ENCODE peak calls at places on chromosomes 2 and 18, in four cellular contexts. One of them, this sample, is unnamed.

GRCh38 chr2:232942831-232943230 is 70.2 kb downstream of the NGEF start:
- DNase-seq in H9: no peak
- DNase-seq in AG09309: peak; percentile 20
- DNase-seq in left ventricle myocardium inferior: no peak
- DNase-seq in this sample: no peak

GRCh38 chr18:56068030-56068671 is 480.2 kb upstream of the TCF4 start:
- DNase-seq in H9: no peak
- DNase-seq in AG09309: peak; percentile 72
- DNase-seq in left ventricle myocardium inferior: no peak
- DNase-seq in this sample: no peak

GRCh38 chr18:48923746-48924580 is 26.8 kb downstream of the SMAD7 start:
- DNase-seq in H9: no peak
- DNase-seq in AG09309: no peak
- DNase-seq in left ventricle myocardium inferior: no peak
- DNase-seq in this sample: no peak

GRCh38 chr2:128341621-128342020 is 23.0 kb upstream of the HS6ST1 start:
- DNase-seq in H9: no peak
- DNase-seq in AG09309: no peak
- DNase-seq in left ventricle myocardium inferior: no peak
- DNase-seq in this sample: no peak

GRCh38 chr2:64975232-64975791 is 13.9 kb upstream of the SLC1A4 start:
- DNase-seq in H9: no peak
- DNase-seq in AG09309: no peak
- DNase-seq in left ventricle myocardium inferior: peak; percentile 74
- DNase-seq in this sample: no peak

GRCh38 chr18:45527891-45528290 is 87.4 kb upstream of the SLC14A2 start:
- DNase-seq in H9: no peak
- DNase-seq in AG09309: no peak
- DNase-seq in left ventricle myocardium inferior: no peak
- DNase-seq in this sample: no peak

GRCh38 chr2:17309741-17310339 is 208.4 kb downstream of the RAD51AP2 start:
- DNase-seq in H9: peak; percentile 77
- DNase-seq in AG09309: no peak
- DNase-seq in left ventricle myocardium inferior: no peak
- DNase-seq in this sample: no peak

GRCh38 chr2:2291500-2292260 is 39.4 kb downstream of the MYT1L start:
- DNase-seq in H9: peak; percentile 82
- DNase-seq in AG09309: no peak
- DNase-seq in left ventricle myocardium inferior: peak; percentile 25
- DNase-seq in this sample: no peak

GRCh38 chr2:79512442-79513401 is at the start of gene CTNNA2:
- DNase-seq in H9: peak; percentile 94
- DNase-seq in AG09309: no peak
- DNase-seq in left ventricle myocardium inferior: no peak
- DNase-seq in this sample: peak; percentile 89

GRCh38 chr2:37080231-37080630 is 3.9 kb downstream of the HEATR5B start:
- DNase-seq in H9: no peak
- DNase-seq in AG09309: no peak
- DNase-seq in left ventricle myocardium inferior: no peak
- DNase-seq in this sample: no peak

GRCh38 chr2:107069890-107070289 is 183.9 kb upstream of the ST6GAL2 start:
- DNase-seq in H9: no peak
- DNase-seq in AG09309: no peak
- DNase-seq in left ventricle myocardium inferior: no peak
- DNase-seq in this sample: no peak

GRCh38 chr18:11137400-11137799 is 12.0 kb downstream of the PIEZO2 start:
- DNase-seq in H9: no peak
- DNase-seq in AG09309: no peak
- DNase-seq in left ventricle myocardium inferior: no peak
- DNase-seq in this sample: no peak

GRCh38 chr2:111966241-111966640 is 67.8 kb downstream of the MERTK start:
- DNase-seq in H9: no peak
- DNase-seq in AG09309: no peak
- DNase-seq in left ventricle myocardium inferior: no peak
- DNase-seq in this sample: no peak

GRCh38 chr2:138267161-138267901 is 234.2 kb upstream of the SPOPL start:
- DNase-seq in H9: no peak
- DNase-seq in AG09309: peak; percentile 44
- DNase-seq in left ventricle myocardium inferior: no peak
- DNase-seq in this sample: no peak

GRCh38 chr2:226411727-226412360 is 387.8 kb downstream of the IRS1 start:
- DNase-seq in H9: no peak
- DNase-seq in AG09309: no peak
- DNase-seq in left ventricle myocardium inferior: no peak
- DNase-seq in this sample: no peak

GRCh38 chr2:226760412-226761194 is 39.0 kb downstream of the IRS1 start:
- DNase-seq in H9: no peak
- DNase-seq in AG09309: peak; percentile 68
- DNase-seq in left ventricle myocardium inferior: no peak
- DNase-seq in this sample: no peak

GRCh38 chr2:217551229-217551909 is 451.4 kb downstream of the TNS1 start:
- DNase-seq in H9: peak; percentile 51
- DNase-seq in AG09309: no peak
- DNase-seq in left ventricle myocardium inferior: no peak
- DNase-seq in this sample: peak; percentile 36

GRCh38 chr2:47660167-47660566 is 122.8 kb upstream of the MSH6 start:
- DNase-seq in H9: no peak
- DNase-seq in AG09309: no peak
- DNase-seq in left ventricle myocardium inferior: no peak
- DNase-seq in this sample: no peak

GRCh38 chr2:1736045-1736444 is 8.3 kb downstream of the PXDN start:
- DNase-seq in H9: no peak
- DNase-seq in AG09309: no peak
- DNase-seq in left ventricle myocardium inferior: no peak
- DNase-seq in this sample: no peak

GRCh38 chr18:830315-830901 is 18.4 kb upstream of the YES1 start:
- DNase-seq in H9: peak; percentile 55
- DNase-seq in AG09309: no peak
- DNase-seq in left ventricle myocardium inferior: no peak
- DNase-seq in this sample: no peak

GRCh38 chr2:100423631-100424030 is 6.2 kb upstream of the CHST10 start:
- DNase-seq in H9: no peak
- DNase-seq in AG09309: no peak
- DNase-seq in left ventricle myocardium inferior: no peak
- DNase-seq in this sample: no peak

GRCh38 chr18:50748243-50749229 is 71.3 kb downstream of the MRO start:
- DNase-seq in H9: peak; percentile 73
- DNase-seq in AG09309: no peak
- DNase-seq in left ventricle myocardium inferior: no peak
- DNase-seq in this sample: peak; percentile 53

GRCh38 chr2:117771969-117772630 is 42.4 kb upstream of the DDX18 start:
- DNase-seq in H9: no peak
- DNase-seq in AG09309: peak; percentile 5
- DNase-seq in left ventricle myocardium inferior: no peak
- DNase-seq in this sample: no peak

GRCh38 chr2:190506666-190507065 is 27.9 kb downstream of the NEMP2 start:
- DNase-seq in H9: no peak
- DNase-seq in AG09309: no peak
- DNase-seq in left ventricle myocardium inferior: no peak
- DNase-seq in this sample: no peak

GRCh38 chr2:5694016-5694690 is 2.0 kb downstream of the SOX11 start:
- DNase-seq in H9: no peak
- DNase-seq in AG09309: no peak
- DNase-seq in left ventricle myocardium inferior: no peak
- DNase-seq in this sample: no peak

GRCh38 chr2:15939854-15940660 is at the start of gene MYCN:
- DNase-seq in H9: peak; percentile 94
- DNase-seq in AG09309: no peak
- DNase-seq in left ventricle myocardium inferior: peak; percentile 43
- DNase-seq in this sample: no peak

GRCh38 chr2:10120158-10120937 is 2.2 kb upstream of the RRM2 start:
- DNase-seq in H9: peak; percentile 99
- DNase-seq in AG09309: no peak
- DNase-seq in left ventricle myocardium inferior: peak; percentile 97
- DNase-seq in this sample: peak; percentile 94

GRCh38 chr2:126657146-126657635 is 1.2 kb downstream of the GYPC start:
- DNase-seq in H9: peak; percentile 47
- DNase-seq in AG09309: peak; percentile 90
- DNase-seq in left ventricle myocardium inferior: peak; percentile 61
- DNase-seq in this sample: no peak

GRCh38 chr2:197538412-197538811 is 22.5 kb downstream of the MOB4 start:
- DNase-seq in H9: no peak
- DNase-seq in AG09309: no peak
- DNase-seq in left ventricle myocardium inferior: no peak
- DNase-seq in this sample: no peak

GRCh38 chr18:12890500-12890899 is 6.5 kb upstream of the PTPN2 start:
- DNase-seq in H9: no peak
- DNase-seq in AG09309: no peak
- DNase-seq in left ventricle myocardium inferior: no peak
- DNase-seq in this sample: no peak

DNA sequence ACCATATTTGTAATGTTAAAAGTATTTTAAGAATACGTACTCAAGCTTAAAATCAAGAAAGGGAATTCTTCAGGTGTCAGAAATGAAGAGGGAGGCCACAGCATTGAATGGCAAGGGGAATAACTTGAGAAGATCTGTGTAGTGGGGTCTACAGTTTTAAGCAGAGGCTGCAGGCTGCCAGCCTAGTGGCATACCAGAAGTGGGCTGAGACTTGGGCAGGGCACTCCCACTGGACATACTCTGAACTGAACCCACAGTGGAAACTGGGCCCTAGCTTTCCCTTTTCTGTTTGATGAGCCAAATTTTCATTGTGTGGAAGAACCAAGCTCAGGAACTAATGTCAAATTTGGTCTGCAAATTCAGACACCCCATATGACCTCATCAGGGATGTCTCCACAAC is 238.8 kb downstream of the PTPRM start:
- DNase-seq in H9: no peak
- DNase-seq in AG09309: no peak
- DNase-seq in left ventricle myocardium inferior: no peak
- DNase-seq in this sample: no peak
- TF ChIP-seq CTCF in H9: no peak
- TF ChIP-seq CTCF in AG09309: no peak
- TF ChIP-seq CTCF in left ventricle myocardium inferior: peak; percentile 40
- TF ChIP-seq CTCF in this sample: no peak

GRCh38 chr18:24878289-24878688 is 417.9 kb downstream of the HRH4 start:
- DNase-seq in H9: no peak
- DNase-seq in AG09309: peak; percentile 37
- DNase-seq in left ventricle myocardium inferior: no peak
- DNase-seq in this sample: no peak
- TF ChIP-seq CTCF in H9: peak; percentile 77
- TF ChIP-seq CTCF in AG09309: peak; percentile 63
- TF ChIP-seq CTCF in left ventricle myocardium inferior: peak; percentile 76
- TF ChIP-seq CTCF in this sample: peak; percentile 79

DNA sequence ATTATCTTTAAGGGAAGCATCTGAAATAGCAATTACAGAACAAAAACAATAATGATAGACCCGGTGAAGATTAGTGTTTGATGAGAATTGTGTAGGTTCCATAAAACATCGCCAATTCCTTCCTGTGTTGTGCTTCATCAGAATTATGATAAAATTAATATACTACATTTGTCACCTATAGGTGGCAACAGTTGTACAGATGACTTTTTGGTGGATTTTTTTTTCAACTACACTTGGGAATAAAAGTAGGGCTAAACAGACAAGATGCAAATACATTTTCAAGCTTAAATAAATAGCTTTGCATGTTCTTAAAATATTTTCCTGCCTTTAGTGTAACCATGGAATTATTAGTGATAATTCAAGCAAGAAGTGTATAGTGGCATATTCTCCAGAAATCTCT is 7.0 kb upstream of the LYPD1 start:
- DNase-seq in H9: no peak
- DNase-seq in AG09309: no peak
- DNase-seq in left ventricle myocardium inferior: no peak
- DNase-seq in this sample: no peak
- TF ChIP-seq CTCF in H9: no peak
- TF ChIP-seq CTCF in AG09309: no peak
- TF ChIP-seq CTCF in left ventricle myocardium inferior: peak; percentile 19
- TF ChIP-seq CTCF in this sample: no peak

GRCh38 chr2:61785583-61785982 is 68.3 kb downstream of the FAM161A start:
- DNase-seq in H9: no peak
- DNase-seq in AG09309: no peak
- DNase-seq in left ventricle myocardium inferior: no peak
- DNase-seq in this sample: no peak
- TF ChIP-seq CTCF in H9: no peak
- TF ChIP-seq CTCF in AG09309: no peak
- TF ChIP-seq CTCF in left ventricle myocardium inferior: no peak
- TF ChIP-seq CTCF in this sample: no peak